ENCODE peak calls at places on chromosomes 6 and 20, in five cellular contexts. R is effector memory CD4-positive, alpha-beta T cell; C is NCI-H1105; H is mesothelial cell of epicardium; K is skeletal muscle cell. Q is an unnamed sample.

GRCh38 chr6:70790483-70790882 is 122.8 kb downstream of the SMAP1 start:
- DNase-seq in H (no peak), C (no peak), R (no peak), K (no peak), Q (no peak)

GRCh38 chr20:1212607-1213396 is 9.5 kb downstream of the C20orf202 start:
- DNase-seq in C (peak), K (peak), R (peak), H (peak), Q (peak)

GRCh38 chr20:45377191-45377775 is 842 bp downstream of the TP53TG5 start:
- DNase-seq in K (no peak), C (no peak), H (no peak), R (no peak), Q (no peak)

GRCh38 chr20:48463916-48464315 is 363.9 kb downstream of the PREX1 start:
- DNase-seq in R (no peak), C (no peak), K (peak), H (no peak), Q (no peak)

GRCh38 chr6:148343028-148343374 is 363 bp downstream of the SASH1 start:
- DNase-seq in R (no peak), C (no peak), K (no peak), H (no peak), Q (no peak)

GRCh38 chr20:53900380-53900999 is 169.9 kb downstream of the BCAS1 start:
- DNase-seq in C (no peak), H (no peak), R (no peak), K (no peak), Q (no peak)

GRCh38 chr6:143513410-143513809 is 1.9 kb upstream of the FUCA2 start:
- DNase-seq in K (no peak), C (peak), H (no peak), R (no peak), Q (peak)

GRCh38 chr20:61186771-61187170 is 65.3 kb upstream of the CDH4 start:
- DNase-seq in H (no peak), K (no peak), C (no peak), R (no peak), Q (no peak)